ENCODE peak calls at places on chromosomes 4 and X, in ten cellular contexts. B is fibroblast of lung, Y is mammary epithelial cell, F is pancreas, O is dorsolateral prefrontal cortex, P is fibroblast of mammary gland, Q is NB4, G is AG09309, R is mucosa of descending colon, U is fibroblast of pulmonary artery. M is an unnamed sample.

GRCh38 chrX:129361566-129361965 is 161.7 kb downstream of the SMARCA1 start:
- DNase-seq in B (no peak), Y (no peak), Q (no peak), R (no peak), P (no peak), U (no peak), F (no peak), O (no peak), G (no peak), M (no peak)

GRCh38 chr4:184039963-184040383 is 134.9 kb downstream of the STOX2 start:
- DNase-seq in U (no peak), Y (peak; percentile 12), B (no peak), R (no peak), O (peak; percentile 21), G (no peak), F (no peak), P (peak; percentile 3), Q (peak; percentile 30), M (no peak)

GRCh38 chr4:76562851-76563803 is 128.1 kb downstream of the SHROOM3 start:
- DNase-seq in O (no peak), G (no peak), P (no peak), B (peak; percentile 70), Y (peak; percentile 43), Q (no peak), F (no peak), U (no peak), R (no peak), M (no peak)

GRCh38 chr4:7842384-7843279 is 97.0 kb downstream of the AFAP1 start:
- DNase-seq in B (peak; percentile 100), G (peak; percentile 99), F (peak; percentile 16), Y (peak; percentile 92), Q (no peak), R (no peak), O (no peak), U (peak; percentile 99), P (peak; percentile 99), M (peak; percentile 95)

GRCh38 chrX:17459008-17459407 is 84.0 kb downstream of the NHS start:
- DNase-seq in R (no peak), Q (no peak), U (peak; percentile 69), G (peak; percentile 42), O (no peak), B (peak; percentile 88), P (peak; percentile 85), F (no peak), Y (peak; percentile 50), M (peak; percentile 45)

GRCh38 chr4:4994312-4995097 is 24.8 kb downstream of the CYTL1 start:
- DNase-seq in Y (no peak), G (no peak), F (no peak), R (no peak), P (no peak), O (no peak), Q (no peak), B (no peak), U (no peak), M (no peak)

GRCh38 chr4:104899863-104900262 is 246.8 kb upstream of the TET2 start:
- DNase-seq in Q (no peak), U (no peak), G (no peak), R (no peak), Y (no peak), P (no peak), O (no peak), B (no peak), F (no peak), M (no peak)

GRCh38 chr4:98181815-98182214 is 38.5 kb upstream of the STPG2 start:
- DNase-seq in G (no peak), Y (peak; percentile 47), O (no peak), U (peak; percentile 35), R (no peak), Q (no peak), P (peak; percentile 18), F (no peak), B (peak; percentile 19), M (no peak)

DNA sequence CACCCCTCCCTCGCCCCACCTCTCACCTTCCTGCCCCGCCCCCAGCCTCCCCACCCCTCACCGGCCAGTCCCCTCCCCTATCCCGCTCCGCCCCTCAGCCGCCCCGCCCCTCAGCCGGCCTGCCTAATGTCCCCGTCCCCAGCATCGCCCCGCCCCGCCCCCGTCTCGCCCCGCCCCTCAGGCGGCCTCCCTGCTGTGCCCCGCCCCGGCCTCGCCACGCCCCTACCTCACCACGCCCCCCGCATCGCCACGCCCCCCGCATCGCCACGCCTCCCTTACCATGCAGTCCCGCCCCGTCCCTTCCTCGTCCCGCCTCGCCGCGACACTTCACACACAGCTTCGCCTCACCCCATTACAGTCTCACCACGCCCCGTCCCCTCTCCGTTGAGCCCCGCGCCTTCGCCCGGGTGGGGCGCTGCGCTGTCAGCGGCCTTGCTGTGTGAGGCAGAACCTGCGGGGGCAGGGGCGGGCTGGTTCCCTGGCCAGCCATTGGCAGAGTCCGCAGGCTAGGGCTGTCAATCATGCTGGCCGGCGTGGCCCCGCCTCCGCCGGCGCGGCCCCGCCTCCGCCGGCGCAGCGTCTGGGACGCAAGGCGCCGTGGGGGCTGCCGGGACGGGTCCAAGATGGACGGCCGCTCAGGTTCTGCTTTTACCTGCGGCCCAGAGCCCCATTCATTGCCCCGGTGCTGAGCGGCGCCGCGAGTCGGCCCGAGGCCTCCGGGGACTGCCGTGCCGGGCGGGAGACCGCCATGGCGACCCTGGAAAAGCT is at the start of the genes HTT and HTT-AS:
- DNase-seq in B (peak; percentile 88), R (peak; percentile 99), G (peak; percentile 75), U (peak; percentile 95), F (peak; percentile 97), Q (peak; percentile 97), Y (peak; percentile 92), O (peak; percentile 95), P (peak; percentile 89), M (peak; percentile 66)
- TF ChIP-seq CTCF in B (no peak), R (no peak), G (no peak), U (no peak), F (no peak), Q (no peak), Y (no peak), O (no peak), P (no peak), M (no peak)

GRCh38 chr4:127846765-127847164 is 33.9 kb upstream of the PLK4 start:
- DNase-seq in G (no peak), F (no peak), Q (no peak), B (no peak), O (no peak), R (no peak), U (no peak), P (no peak), Y (no peak), M (no peak)

GRCh38 chr4:127852661-127853060 is 28.0 kb upstream of the PLK4 start:
- DNase-seq in P (no peak), R (no peak), Y (no peak), G (no peak), F (no peak), O (no peak), B (no peak), U (no peak), Q (no peak), M (no peak)

GRCh38 chr4:127846061-127846460 is 34.6 kb upstream of the PLK4 start:
- DNase-seq in F (no peak), B (no peak), G (no peak), U (no peak), P (no peak), R (no peak), O (no peak), Y (no peak), Q (no peak), M (no peak)

GRCh38 chr4:127844605-127845116 is 36.0 kb upstream of the PLK4 start:
- DNase-seq in Q (no peak), Y (no peak), P (peak; percentile 5), R (no peak), U (peak; percentile 26), O (no peak), G (no peak), F (no peak), B (peak; percentile 39), M (no peak)

DNA sequence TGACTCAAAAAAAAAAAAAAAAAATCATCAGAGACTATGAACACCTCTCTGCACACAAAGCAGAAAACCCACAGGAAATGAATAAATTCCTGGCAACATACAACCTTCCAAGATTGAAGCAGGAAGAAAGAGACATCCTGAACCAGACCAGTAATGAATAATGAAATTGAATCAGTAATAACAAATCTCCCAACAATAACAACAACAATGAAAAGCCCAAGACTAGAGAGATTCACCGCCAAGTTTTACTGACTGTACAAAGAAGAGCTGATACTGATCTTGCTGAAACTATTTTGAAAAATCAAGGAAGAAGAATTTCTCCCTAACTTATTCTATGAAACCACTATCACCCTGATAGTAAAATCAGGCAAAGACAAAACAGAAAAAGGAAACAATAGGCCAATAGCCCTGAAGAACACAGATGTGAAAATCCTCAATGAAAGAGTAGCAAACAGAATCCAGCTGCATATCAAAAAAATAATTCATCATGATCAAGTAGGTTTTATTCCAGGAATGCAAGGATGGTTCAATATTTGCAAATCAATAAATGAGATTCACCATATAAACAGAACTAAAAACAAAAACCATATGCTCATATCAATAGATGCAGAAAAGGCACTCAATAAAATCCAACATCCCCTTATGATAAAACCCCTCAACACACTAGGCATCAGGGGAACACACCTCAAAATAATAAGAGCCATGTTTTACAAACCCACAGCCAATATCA is 31.0 kb upstream of the PLK4 start:
- DNase-seq in G (no peak), U (peak; percentile 19), B (peak; percentile 16), P (peak; percentile 4), F (no peak), R (no peak), Y (no peak), Q (no peak), O (no peak), M (no peak)
- H3K4me3 ChIP-seq in G (no peak overlapping the region), U (no peak overlapping the region), B (no peak overlapping the region), P (no peak overlapping the region), F (no peak overlapping the region), R (no peak overlapping the region), Y (no peak overlapping the region), Q (no peak overlapping the region), O (no peak overlapping the region), M (no peak overlapping the region)

DNA sequence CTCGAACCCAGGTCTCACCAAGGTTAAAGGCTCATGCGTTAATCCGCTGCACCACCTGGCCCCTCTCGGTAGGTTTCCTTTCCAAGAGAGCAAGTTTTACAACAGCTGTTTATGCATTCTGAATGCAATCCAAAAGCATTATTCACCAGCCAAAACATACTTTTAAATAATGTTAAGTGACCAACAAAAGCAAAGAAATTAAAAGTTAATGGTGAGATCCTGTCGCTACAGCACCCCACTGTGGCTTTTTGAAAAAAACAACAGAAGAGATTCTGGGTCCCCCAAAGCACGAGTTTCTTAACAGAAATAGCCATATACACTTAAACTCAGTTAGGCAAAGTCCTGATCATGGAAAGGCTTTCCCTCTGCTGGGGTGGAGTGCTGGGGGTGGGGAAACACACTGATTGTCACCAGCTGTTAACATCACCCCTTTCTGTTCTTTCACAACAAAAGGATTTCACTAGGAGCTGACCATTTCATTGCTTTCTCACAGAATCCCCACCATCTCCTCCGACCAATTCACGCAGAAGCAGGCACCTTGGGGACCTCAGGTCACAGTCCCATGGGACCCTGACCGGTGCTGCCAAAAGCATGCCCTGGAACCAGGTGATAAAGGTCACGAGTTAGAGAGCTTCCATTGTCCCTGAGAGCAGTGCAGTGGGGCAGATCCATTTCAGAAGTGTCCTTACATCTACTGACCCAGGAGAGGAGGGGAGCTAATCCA is 51.2 kb downstream of the ZNF827 start:
- DNase-seq in Y (no peak), F (no peak), B (peak; percentile 77), G (peak; percentile 62), U (peak; percentile 81), Q (no peak), O (no peak), P (peak; percentile 83), R (no peak), M (peak; percentile 33)
- TF ChIP-seq CTCF in Y (no peak), F (no peak), B (peak; percentile 17), G (peak; percentile 10), U (no peak), Q (no peak), O (no peak), P (no peak), R (no peak), M (peak; percentile 5)

DNA sequence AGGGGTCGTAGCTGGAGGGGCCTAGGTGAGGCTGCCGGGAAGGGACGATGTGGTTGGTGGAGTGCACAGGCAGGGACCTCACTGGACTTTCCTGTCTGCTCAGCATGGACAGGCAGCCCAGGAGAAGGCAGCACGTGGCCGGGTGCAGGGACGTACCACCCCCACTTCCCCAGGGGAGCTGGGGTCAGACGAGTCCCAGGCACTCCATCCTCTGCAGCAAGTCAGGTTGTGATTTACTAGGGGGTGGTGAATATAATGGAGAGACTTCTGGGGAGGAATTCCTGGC is 1.5 kb upstream of the CTBP1 start:
- DNase-seq in R (no peak), B (no peak), Y (no peak), O (no peak), U (no peak), P (no peak), Q (peak; percentile 18), F (no peak), G (no peak), M (no peak)
- H3K4me3 ChIP-seq in R (no peak overlapping the region), B (no peak overlapping the region), Y (no peak overlapping the region), O (peak overlapping the region; percentile 74), U (no peak overlapping the region), P (no peak overlapping the region), Q (no peak overlapping the region), F (no peak overlapping the region), G (no peak overlapping the region), M (no peak overlapping the region)